ENCODE peak calls at places on chromosomes 11 and 22, in five cellular contexts. V is stimulated activated CD4-positive, alpha-beta T cell treated with anti-CD3 and anti-CD28 coated beads, TNF-alpha, amount 100 ng/mL, for 48 hours; S is fibroblast of mammary gland; N is AG09319; J is CD4-positive, CD25-positive, alpha-beta regulatory T cell. F is an unnamed sample.

GRCh38 chr22:30243671-30244465 is 2.7 kb downstream of the LIF start:
- DNase-seq in V (no peak), S (no peak), N (no peak), J (no peak), F (no peak)

GRCh38 chr11:115699733-115700132 is 195.5 kb upstream of the CADM1 start:
- DNase-seq in V (no peak), S (no peak), N (no peak), J (no peak), F (no peak)

GRCh38 chr11:10382518-10382917 is 72.5 kb upstream of the AMPD3 start:
- DNase-seq in V (no peak), S (peak; percentile 56), N (no peak), J (no peak), F (no peak)

GRCh38 chr11:71580057-71581003 is 2.3 kb downstream of the KRTAP5-11 start:
- DNase-seq in V (no peak), S (peak; percentile 82), N (peak; percentile 28), J (no peak), F (no peak)

GRCh38 chr11:1936072-1936780 is 10.9 kb upstream of the MRPL23 start:
- DNase-seq in V (no peak), S (no peak), N (no peak), J (no peak), F (no peak)

GRCh38 chr11:64321533-64321932 is 3.6 kb downstream of the PRDX5 start:
- DNase-seq in V (no peak), S (no peak), N (no peak), J (no peak), F (no peak)

GRCh38 chr11:11608783-11609232 is 13.0 kb downstream of the GALNT18 start:
- DNase-seq in V (no peak), S (peak; percentile 47), N (no peak), J (no peak), F (no peak)

GRCh38 chr11:113977071-113977490 is 2.2 kb downstream of the HTR3A start:
- DNase-seq in V (no peak), S (no peak), N (no peak), J (no peak), F (no peak)

GRCh38 chr11:5809122-5809519 is 397 bp downstream of the OR52N2 start:
- DNase-seq in V (no peak), S (peak; percentile 2), N (no peak), J (no peak), F (no peak)

GRCh38 chr11:59182457-59183151 is 10.7 kb downstream of the DTX4 start:
- DNase-seq in V (no peak), S (no peak), N (no peak), J (no peak), F (no peak)

GRCh38 chr11:34824425-34824824 is 91.8 kb downstream of the APIP start:
- DNase-seq in V (no peak), S (no peak), N (no peak), J (no peak), F (no peak)

GRCh38 chr22:32103648-32104326 is 55.3 kb downstream of the C22orf42 start:
- DNase-seq in V (no peak), S (peak; percentile 27), N (no peak), J (no peak), F (no peak)

GRCh38 chr11:75261902-75262361 is 21.4 kb downstream of the TPBGL start:
- DNase-seq in V (no peak), S (no peak), N (no peak), J (no peak), F (no peak)

GRCh38 chr22:49568751-49569285 is 258.9 kb downstream of the BRD1 start:
- DNase-seq in V (no peak), S (no peak), N (no peak), J (no peak), F (no peak)

GRCh38 chr22:35542157-35542971 is 1.7 kb downstream of the RASD2 start:
- DNase-seq in V (no peak), S (no peak), N (no peak), J (no peak), F (no peak)

GRCh38 chr22:19819911-19820879 is 34.5 kb downstream of the GNB1L start:
- DNase-seq in V (no peak), S (no peak), N (no peak), J (no peak), F (no peak)

GRCh38 chr11:125192194-125192593 is 27.6 kb downstream of the PKNOX2 start:
- DNase-seq in V (no peak), S (no peak), N (no peak), J (no peak), F (no peak)

GRCh38 chr22:30159561-30160353 is 79.5 kb downstream of the HORMAD2 start:
- DNase-seq in V (no peak), S (peak; percentile 72), N (peak; percentile 42), J (no peak), F (no peak)

GRCh38 chr11:93501856-93502255 is 41.3 kb downstream of the SMCO4 start:
- DNase-seq in V (no peak), S (no peak), N (no peak), J (no peak), F (no peak)

GRCh38 chr22:44091021-44091721 is 67.1 kb downstream of the PARVB start:
- DNase-seq in V (peak; percentile 17), S (peak; percentile 9), N (no peak), J (no peak), F (peak; percentile 18)

GRCh38 chr11:115287266-115287665 is 216.9 kb downstream of the CADM1 start:
- DNase-seq in V (no peak), S (no peak), N (no peak), J (no peak), F (no peak)

GRCh38 chr11:66070604-66071325 is 693 bp downstream of the PACS1 start:
- DNase-seq in V (no peak), S (peak; percentile 24), N (no peak), J (no peak), F (no peak)

F was measured in T-helper 1 cell.